ENCODE peak calls at places on chromosomes 3 and 15, in seven cellular contexts. One of them, this sample, is unnamed.

GRCh38 chr3:13018039-13018431 is 55.2 kb downstream of the IQSEC1 start:
- DNase-seq in hippocampal formation: no peak
- DNase-seq in ovary: no peak
- DNase-seq in NCI-H2081 treated with DMSO at 0.1 percent for 48 hours: no peak
- DNase-seq in GM12891: no peak
- DNase-seq in SIG-M5: no peak
- DNase-seq in AG10803: peak
- DNase-seq in this sample: no peak

GRCh38 chr3:25021816-25022215 is 406.2 kb upstream of the RARB start:
- DNase-seq in hippocampal formation: peak
- DNase-seq in ovary: no peak
- DNase-seq in NCI-H2081 treated with DMSO at 0.1 percent for 48 hours: no peak
- DNase-seq in GM12891: no peak
- DNase-seq in SIG-M5: no peak
- DNase-seq in AG10803: peak
- DNase-seq in this sample: peak

GRCh38 chr15:70099966-70100494 is 2.3 kb upstream of the TLE3 start:
- DNase-seq in hippocampal formation: no peak
- DNase-seq in ovary: peak
- DNase-seq in NCI-H2081 treated with DMSO at 0.1 percent for 48 hours: no peak
- DNase-seq in GM12891: no peak
- DNase-seq in SIG-M5: no peak
- DNase-seq in AG10803: no peak
- DNase-seq in this sample: no peak

GRCh38 chr3:83435173-83435572 is 1523.6 kb upstream of the CADM2 start:
- DNase-seq in hippocampal formation: no peak
- DNase-seq in ovary: no peak
- DNase-seq in NCI-H2081 treated with DMSO at 0.1 percent for 48 hours: no peak
- DNase-seq in GM12891: no peak
- DNase-seq in SIG-M5: no peak
- DNase-seq in AG10803: no peak
- DNase-seq in this sample: no peak

GRCh38 chr3:194772241-194773000 is 86.7 kb downstream of the FAM43A start:
- DNase-seq in hippocampal formation: no peak
- DNase-seq in ovary: no peak
- DNase-seq in NCI-H2081 treated with DMSO at 0.1 percent for 48 hours: no peak
- DNase-seq in GM12891: no peak
- DNase-seq in SIG-M5: no peak
- DNase-seq in AG10803: no peak
- DNase-seq in this sample: no peak

GRCh38 chr15:77966540-77967290 is 110.8 kb downstream of the TBC1D2B start:
- DNase-seq in hippocampal formation: peak
- DNase-seq in ovary: peak
- DNase-seq in NCI-H2081 treated with DMSO at 0.1 percent for 48 hours: no peak
- DNase-seq in GM12891: no peak
- DNase-seq in SIG-M5: no peak
- DNase-seq in AG10803: peak
- DNase-seq in this sample: peak

GRCh38 chr3:11288786-11289637 is 16.8 kb downstream of the ATG7 start:
- DNase-seq in hippocampal formation: no peak
- DNase-seq in ovary: no peak
- DNase-seq in NCI-H2081 treated with DMSO at 0.1 percent for 48 hours: no peak
- DNase-seq in GM12891: no peak
- DNase-seq in SIG-M5: peak
- DNase-seq in AG10803: peak
- DNase-seq in this sample: peak

GRCh38 chr15:85172846-85173490 is 191.3 kb downstream of the PDE8A start:
- DNase-seq in hippocampal formation: no peak
- DNase-seq in ovary: no peak
- DNase-seq in NCI-H2081 treated with DMSO at 0.1 percent for 48 hours: no peak
- DNase-seq in GM12891: no peak
- DNase-seq in SIG-M5: no peak
- DNase-seq in AG10803: no peak
- DNase-seq in this sample: no peak

GRCh38 chr3:152104847-152105415 is 163.8 kb upstream of the MBNL1 start:
- DNase-seq in hippocampal formation: peak
- DNase-seq in ovary: no peak
- DNase-seq in NCI-H2081 treated with DMSO at 0.1 percent for 48 hours: no peak
- DNase-seq in GM12891: no peak
- DNase-seq in SIG-M5: peak
- DNase-seq in AG10803: no peak
- DNase-seq in this sample: no peak

GRCh38 chr3:9951126-9951525 is 1.1 kb downstream of the PRRT3 start:
- DNase-seq in hippocampal formation: no peak
- DNase-seq in ovary: no peak
- DNase-seq in NCI-H2081 treated with DMSO at 0.1 percent for 48 hours: no peak
- DNase-seq in GM12891: no peak
- DNase-seq in SIG-M5: no peak
- DNase-seq in AG10803: no peak
- DNase-seq in this sample: no peak

GRCh38 chr3:150639262-150639661 is 36.1 kb downstream of the SELENOT start:
- DNase-seq in hippocampal formation: no peak
- DNase-seq in ovary: no peak
- DNase-seq in NCI-H2081 treated with DMSO at 0.1 percent for 48 hours: no peak
- DNase-seq in GM12891: no peak
- DNase-seq in SIG-M5: no peak
- DNase-seq in AG10803: no peak
- DNase-seq in this sample: peak

GRCh38 chr3:11060500-11061251 is 68.1 kb downstream of the SLC6A1 start:
- DNase-seq in hippocampal formation: peak
- DNase-seq in ovary: peak
- DNase-seq in NCI-H2081 treated with DMSO at 0.1 percent for 48 hours: no peak
- DNase-seq in GM12891: peak
- DNase-seq in SIG-M5: no peak
- DNase-seq in AG10803: peak
- DNase-seq in this sample: peak

GRCh38 chr3:175951047-175951694 is 1092.0 kb downstream of the NAALADL2 start:
- DNase-seq in hippocampal formation: no peak
- DNase-seq in ovary: no peak
- DNase-seq in NCI-H2081 treated with DMSO at 0.1 percent for 48 hours: no peak
- DNase-seq in GM12891: no peak
- DNase-seq in SIG-M5: no peak
- DNase-seq in AG10803: peak
- DNase-seq in this sample: peak

GRCh38 chr3:177831361-177831760 is 634.1 kb upstream of the TBL1XR1 start:
- DNase-seq in hippocampal formation: no peak
- DNase-seq in ovary: no peak
- DNase-seq in NCI-H2081 treated with DMSO at 0.1 percent for 48 hours: no peak
- DNase-seq in GM12891: no peak
- DNase-seq in SIG-M5: no peak
- DNase-seq in AG10803: no peak
- DNase-seq in this sample: no peak

GRCh38 chr3:29789686-29790085 is 508.8 kb downstream of the RBMS3 start:
- DNase-seq in hippocampal formation: no peak
- DNase-seq in ovary: no peak
- DNase-seq in NCI-H2081 treated with DMSO at 0.1 percent for 48 hours: no peak
- DNase-seq in GM12891: no peak
- DNase-seq in SIG-M5: no peak
- DNase-seq in AG10803: peak
- DNase-seq in this sample: no peak

GRCh38 chr3:101890716-101891115 is 41.4 kb downstream of the NFKBIZ start:
- DNase-seq in hippocampal formation: no peak
- DNase-seq in ovary: no peak
- DNase-seq in NCI-H2081 treated with DMSO at 0.1 percent for 48 hours: no peak
- DNase-seq in GM12891: no peak
- DNase-seq in SIG-M5: no peak
- DNase-seq in AG10803: peak
- DNase-seq in this sample: peak

GRCh38 chr3:150235799-150236198 is 172.3 kb upstream of the TSC22D2 start:
- DNase-seq in hippocampal formation: no peak
- DNase-seq in ovary: no peak
- DNase-seq in NCI-H2081 treated with DMSO at 0.1 percent for 48 hours: no peak
- DNase-seq in GM12891: no peak
- DNase-seq in SIG-M5: no peak
- DNase-seq in AG10803: peak
- DNase-seq in this sample: peak

GRCh38 chr3:11602886-11603285 is 40.8 kb downstream of the VGLL4 start:
- DNase-seq in hippocampal formation: no peak
- DNase-seq in ovary: no peak
- DNase-seq in NCI-H2081 treated with DMSO at 0.1 percent for 48 hours: no peak
- DNase-seq in GM12891: no peak
- DNase-seq in SIG-M5: no peak
- DNase-seq in AG10803: no peak
- DNase-seq in this sample: no peak

This sample was measured in iris pigment epithelial cell.